ENCODE peak calls at places on chromosomes 13 and 19, in seven cellular contexts. U, R, D, I, G, C and O are unnamed samples.

GRCh38 chr19:748274-748598 is 2.7 kb upstream of the MISP start:
- DNase-seq in U (no peak), R (no peak), D (no peak), I (no peak), G (no peak), C (no peak), O (no peak)

GRCh38 chr13:27008733-27009132 is 162.9 kb downstream of the USP12 start:
- DNase-seq in U (no peak), R (no peak), D (no peak), I (no peak), G (no peak), C (no peak), O (no peak)

GRCh38 chr19:3142292-3142670 is 6.4 kb downstream of the GNA15 start:
- DNase-seq in U (no peak), R (no peak), D (peak; percentile 76), I (no peak), G (no peak), C (peak; percentile 47), O (no peak)

GRCh38 chr13:59442461-59442860 is 721.3 kb downstream of the DIAPH3 start:
- DNase-seq in U (no peak), R (no peak), D (no peak), I (no peak), G (no peak), C (no peak), O (no peak)

GRCh38 chr13:74406439-74406838 is 272.2 kb upstream of the KLF12 start:
- DNase-seq in U (no peak), R (no peak), D (no peak), I (no peak), G (no peak), C (peak; percentile 9), O (no peak)

GRCh38 chr13:113877149-113877990 is 13.5 kb upstream of the GAS6 start:
- DNase-seq in U (no peak), R (no peak), D (no peak), I (no peak), G (no peak), C (no peak), O (peak; percentile 26)

GRCh38 chr13:110070511-110071120 is 236.3 kb downstream of the COL4A1 start:
- DNase-seq in U (no peak), R (no peak), D (peak; percentile 75), I (no peak), G (no peak), C (no peak), O (no peak)

GRCh38 chr19:17205237-17206140 is 9.7 kb upstream of the USE1 start:
- DNase-seq in U (no peak), R (peak; percentile 47), D (peak; percentile 72), I (peak; percentile 76), G (peak; percentile 60), C (peak; percentile 60), O (peak; percentile 49)

GRCh38 chr19:3362217-3362907 is 4.0 kb upstream of the NFIC start:
- DNase-seq in U (no peak), R (no peak), D (no peak), I (peak; percentile 25), G (no peak), C (no peak), O (peak; percentile 39)

DNA sequence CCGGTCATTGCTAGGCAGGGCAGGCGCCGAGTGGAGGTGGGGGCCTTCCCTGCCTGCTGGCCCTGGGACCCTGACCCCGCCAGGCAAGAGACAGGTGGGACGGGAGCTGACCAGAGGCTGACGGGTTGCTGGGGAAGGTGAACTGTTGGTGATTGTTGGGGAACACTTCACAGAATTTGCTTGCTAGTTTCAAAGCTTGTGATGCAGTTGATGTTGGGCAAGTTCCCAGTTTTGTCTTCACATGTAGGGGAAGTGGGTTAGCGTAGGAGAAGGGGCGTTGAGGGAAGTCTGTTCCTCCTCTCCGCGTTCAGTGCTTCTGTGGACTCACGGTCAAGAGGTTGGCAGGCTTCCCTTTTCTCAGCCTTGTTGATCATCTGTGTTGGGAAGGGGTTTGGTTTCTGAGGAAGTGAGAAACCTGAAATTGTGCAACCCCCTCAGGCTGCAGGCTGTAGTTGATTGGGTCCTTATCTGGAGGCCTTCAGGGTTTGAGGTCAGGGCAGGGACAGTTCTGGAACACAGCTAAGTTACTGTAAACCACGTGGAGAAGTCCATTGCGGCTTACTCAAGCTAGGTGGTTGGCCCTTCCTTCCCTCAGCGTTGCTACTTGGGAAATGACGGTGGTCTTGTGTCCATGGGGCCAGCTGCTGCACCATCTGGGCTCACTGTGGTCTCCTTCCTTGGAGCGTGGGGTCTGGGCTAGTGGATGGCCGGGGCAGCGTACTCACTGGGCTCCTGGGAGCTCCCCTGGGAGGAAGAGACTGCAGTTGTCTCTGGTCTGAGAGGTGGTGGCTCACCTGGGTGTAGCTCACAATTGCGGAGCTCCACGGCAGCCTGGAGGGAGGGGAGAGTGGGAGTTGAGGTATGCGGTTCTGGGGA is 7.5 kb downstream of the RPS9 start:
- DNase-seq in U (peak; percentile 92), R (peak; percentile 52), D (peak; percentile 100), I (peak; percentile 73), G (no peak), C (no peak), O (peak; percentile 74)
- H3K4me1 ChIP-seq in U (peaks cover 77% of the 10 kb centered on the region), R (peaks cover 82% of the 10 kb centered on the region), D (peaks cover 40% of the 10 kb centered on the region), I (peaks cover 65% of the 10 kb centered on the region), G (peaks cover 56% of the 10 kb centered on the region), C (peaks cover 39% of the 10 kb centered on the region), O (peaks cover 20% of the 10 kb centered on the region)

DNA sequence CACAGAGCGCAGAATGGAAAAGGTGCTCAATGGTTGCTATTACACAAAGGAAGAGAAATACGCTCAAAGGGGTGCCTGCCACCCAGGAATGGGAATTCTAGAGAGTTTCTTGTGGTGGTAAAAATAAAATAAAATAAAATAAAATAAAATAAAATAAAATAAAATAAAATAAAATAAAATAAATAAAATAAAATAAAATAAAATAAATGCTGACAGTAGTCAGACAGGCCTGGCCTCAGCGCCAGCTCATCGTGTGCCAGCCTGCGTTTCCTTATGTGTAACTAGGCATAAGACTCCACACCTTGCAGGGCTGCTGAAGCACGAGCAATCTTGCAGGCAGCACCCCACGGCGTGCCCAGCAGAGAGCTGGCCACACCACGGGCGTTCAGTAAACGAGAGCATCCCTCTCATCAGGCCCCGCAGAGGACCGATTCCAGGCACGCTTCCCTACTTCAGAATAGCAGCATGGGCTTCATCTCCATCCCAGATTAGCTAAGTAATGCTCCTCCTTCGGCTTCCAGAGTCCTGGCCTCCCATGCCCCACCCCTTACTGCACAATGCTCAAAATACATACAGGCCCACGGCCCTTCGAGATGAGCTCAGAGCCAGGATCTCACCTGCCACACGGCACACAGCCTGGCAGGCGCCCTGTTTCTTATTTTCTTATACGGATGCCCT is 5.6 kb downstream of the NAPA start:
- DNase-seq in U (no peak), R (no peak), D (no peak), I (no peak), G (no peak), C (no peak), O (no peak)
- H3K4me3 ChIP-seq in U (no peak overlapping the region), R (peak overlapping the region; percentile 99), D (no peak overlapping the region), I (peak overlapping the region; percentile 95), G (no peak overlapping the region), C (no peak overlapping the region), O (no peak overlapping the region)

DNA sequence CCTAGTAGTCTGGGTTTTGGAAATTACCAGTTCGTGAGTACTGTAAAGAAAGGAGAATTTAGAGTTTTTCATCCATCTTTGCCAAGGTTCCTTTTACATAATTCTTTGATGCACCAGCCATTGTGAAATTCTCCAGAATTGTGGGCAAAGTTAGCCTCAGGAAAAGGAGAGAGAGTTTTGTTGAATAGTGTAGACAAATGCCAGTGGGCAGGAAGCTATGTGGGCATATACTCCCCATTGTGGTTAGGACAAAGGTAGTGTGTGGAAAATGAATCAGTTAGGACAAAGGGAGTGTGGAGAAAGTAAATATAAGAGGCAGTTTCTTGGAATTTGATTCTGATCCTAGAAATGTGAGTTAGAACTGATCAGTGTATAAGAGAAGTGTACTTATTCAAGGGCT is 67.9 kb downstream of the PCCA start:
- DNase-seq in U (no peak), R (no peak), D (peak; percentile 35), I (no peak), G (no peak), C (no peak), O (no peak)
- H3K4me1 ChIP-seq in U (no peaks in the 10 kb centered on the region), R (no peaks in the 10 kb centered on the region), D (no peaks in the 10 kb centered on the region), I (no peaks in the 10 kb centered on the region), G (no peaks in the 10 kb centered on the region), C (no peaks in the 10 kb centered on the region), O (no peaks in the 10 kb centered on the region)

GRCh38 chr19:18385675-18386542 is at the start of gene GDF15:
- DNase-seq in U (peak; percentile 91), R (peak; percentile 61), D (peak; percentile 92), I (peak; percentile 67), G (no peak), C (peak; percentile 36), O (peak; percentile 52)

GRCh38 chr19:18388328-18389094 is 2.6 kb downstream of the GDF15 start:
- DNase-seq in U (peak; percentile 87), R (peak; percentile 83), D (peak; percentile 66), I (peak; percentile 92), G (peak; percentile 63), C (peak; percentile 84), O (peak; percentile 94)

GRCh38 chr19:18386543-18387251 is 739 bp downstream of the GDF15 start:
- DNase-seq in U (no peak), R (no peak), D (peak; percentile 69), I (no peak), G (no peak), C (peak; percentile 37), O (no peak)

GRCh38 chr19:18389095-18389735 is 3.3 kb downstream of the GDF15 start:
- DNase-seq in U (no peak), R (no peak), D (no peak), I (no peak), G (no peak), C (no peak), O (no peak)

DNA sequence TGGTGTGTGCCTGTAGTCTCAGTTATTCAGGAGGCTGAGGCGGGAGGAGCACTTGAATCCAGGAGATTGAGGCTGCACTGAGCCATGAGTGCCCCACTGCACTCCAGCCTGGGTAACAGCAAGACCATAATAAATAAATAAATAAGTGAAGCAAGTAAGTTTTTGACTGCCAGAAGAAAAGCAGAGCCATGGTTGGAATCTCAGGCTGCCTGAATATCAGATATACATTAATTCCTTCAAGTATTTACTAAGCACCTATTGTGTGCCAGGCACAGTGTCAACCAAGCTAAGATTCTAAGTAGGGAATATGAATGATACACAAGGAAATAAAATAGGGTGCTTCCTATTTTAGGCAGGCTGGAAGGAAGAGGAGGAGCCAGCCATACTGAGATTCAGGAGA is 1.4 kb downstream of the GDF15 start:
- DNase-seq in U (no peak), R (no peak), D (no peak), I (no peak), G (no peak), C (no peak), O (no peak)
- H3K4me3 ChIP-seq in U (peak overlapping the region; percentile 43), R (peak overlapping the region; percentile 58), D (no peak overlapping the region), I (peak overlapping the region; percentile 59), G (no peak overlapping the region), C (no peak overlapping the region), O (no peak overlapping the region)

DNA sequence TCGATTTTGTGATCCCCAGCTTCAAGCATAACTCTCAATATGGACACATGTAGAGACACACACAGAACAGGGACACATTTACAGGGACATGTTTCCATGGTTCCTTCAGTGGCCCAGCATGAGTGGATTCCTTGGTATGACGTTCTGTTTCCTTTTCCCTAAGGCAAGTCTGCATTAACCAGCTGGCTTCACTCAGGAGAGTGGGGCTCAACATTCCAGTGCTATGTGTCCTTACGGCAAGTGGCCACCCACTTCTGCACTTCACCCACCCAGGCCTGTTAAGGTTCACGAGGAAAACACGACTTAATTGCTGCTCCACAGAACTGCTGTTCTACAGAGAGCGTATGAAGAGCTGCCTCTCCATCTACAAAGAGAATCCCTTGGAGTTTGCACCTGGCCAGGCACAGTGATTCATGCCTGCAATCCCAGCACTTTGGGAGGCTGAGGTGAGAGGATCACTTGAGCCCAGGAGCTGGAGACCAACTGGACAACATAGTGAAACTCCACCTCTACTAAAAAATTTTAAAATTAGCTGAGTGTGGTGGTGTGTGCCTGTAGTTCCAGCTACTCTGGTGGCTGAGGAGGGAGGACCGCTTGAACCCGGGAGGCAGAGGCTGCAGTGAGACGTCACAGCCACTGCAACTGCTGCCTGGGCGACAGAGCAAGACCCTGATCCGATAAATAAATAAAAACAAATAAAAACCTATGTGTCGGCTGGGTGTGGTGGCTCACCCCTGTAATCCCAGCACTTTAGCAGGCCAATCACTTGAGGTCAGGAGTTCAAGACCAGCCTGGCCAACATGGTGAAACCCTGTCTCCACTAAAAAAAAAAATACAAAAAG is 32.5 kb downstream of the BRD4 start:
- DNase-seq in U (no peak), R (no peak), D (peak; percentile 68), I (no peak), G (no peak), C (no peak), O (no peak)
- H3K4me1 ChIP-seq in U (peaks cover 56% of the 10 kb centered on the region), R (peaks cover 100% of the 10 kb centered on the region), D (peaks cover 67% of the 10 kb centered on the region), I (peaks cover 91% of the 10 kb centered on the region), G (peaks cover 79% of the 10 kb centered on the region), C (peaks cover 70% of the 10 kb centered on the region), O (peaks cover 44% of the 10 kb centered on the region)